ENCODE peak calls at places on chromosomes 5 and 9, in four cellular contexts. One of them, this sample, is unnamed.

GRCh38 chr9:136107155-136107952 is 11.3 kb downstream of the TMEM250 start:
- DNase-seq in GM13977: peak; percentile 84
- DNase-seq in foreskin fibroblast: no peak
- DNase-seq in GM12891: no peak
- DNase-seq in this sample: no peak

GRCh38 chr9:90966475-90967150 is 165.0 kb downstream of the SYK start:
- DNase-seq in GM13977: no peak
- DNase-seq in foreskin fibroblast: peak; percentile 45
- DNase-seq in GM12891: no peak
- DNase-seq in this sample: no peak

GRCh38 chr9:74521009-74521408 is 23.9 kb downstream of the RORB start:
- DNase-seq in GM13977: no peak
- DNase-seq in foreskin fibroblast: no peak
- DNase-seq in GM12891: no peak
- DNase-seq in this sample: peak; percentile 51

GRCh38 chr9:6904366-6904765 is 146.6 kb downstream of the KDM4C start:
- DNase-seq in GM13977: no peak
- DNase-seq in foreskin fibroblast: no peak
- DNase-seq in GM12891: no peak
- DNase-seq in this sample: no peak

GRCh38 chr9:129258823-129259301 is 80.8 kb upstream of the IER5L start:
- DNase-seq in GM13977: no peak
- DNase-seq in foreskin fibroblast: no peak
- DNase-seq in GM12891: no peak
- DNase-seq in this sample: no peak

GRCh38 chr9:109072810-109073435 is 46.8 kb downstream of the TMEM245 start:
- DNase-seq in GM13977: no peak
- DNase-seq in foreskin fibroblast: no peak
- DNase-seq in GM12891: no peak
- DNase-seq in this sample: no peak

GRCh38 chr5:109916481-109917153 is 226.9 kb downstream of the MAN2A1 start:
- DNase-seq in GM13977: no peak
- DNase-seq in foreskin fibroblast: no peak
- DNase-seq in GM12891: no peak
- DNase-seq in this sample: no peak

GRCh38 chr5:115389074-115389798 is 92.8 kb upstream of the CCDC112 start:
- DNase-seq in GM13977: no peak
- DNase-seq in foreskin fibroblast: peak; percentile 85
- DNase-seq in GM12891: no peak
- DNase-seq in this sample: no peak

GRCh38 chr9:10052181-10052580 is 560.6 kb downstream of the PTPRD start:
- DNase-seq in GM13977: no peak
- DNase-seq in foreskin fibroblast: no peak
- DNase-seq in GM12891: no peak
- DNase-seq in this sample: no peak

GRCh38 chr5:2105141-2105540 is 222.4 kb upstream of the IRX4 start:
- DNase-seq in GM13977: no peak
- DNase-seq in foreskin fibroblast: no peak
- DNase-seq in GM12891: no peak
- DNase-seq in this sample: no peak

GRCh38 chr9:135979472-135980166 is 18.4 kb upstream of the UBAC1 start:
- DNase-seq in GM13977: no peak
- DNase-seq in foreskin fibroblast: no peak
- DNase-seq in GM12891: no peak
- DNase-seq in this sample: no peak

GRCh38 chr5:97000391-97000790 is 64.5 kb downstream of the LNPEP start:
- DNase-seq in GM13977: no peak
- DNase-seq in foreskin fibroblast: no peak
- DNase-seq in GM12891: no peak
- DNase-seq in this sample: no peak

This sample was measured in stromal cell of bone marrow.